ENCODE peak calls at places on chromosome 22, in five cellular contexts. H is fibroblast of villous mesenchyme; Y is NCI-H82; V is activated naive CD8-positive, alpha-beta T cell treated with anti-CD3 and anti-CD28 coated beads for 36 hours; A is RCC 7860. L is an unnamed sample.

GRCh38 chr22:38989461-38989860 is 7.3 kb downstream of the APOBEC3B start:
- DNase-seq in H (no peak), Y (no peak), V (no peak), A (no peak), L (no peak)

GRCh38 chr22:20552450-20552894 is 45.1 kb downstream of the MED15 start:
- DNase-seq in H (peak; percentile 89), Y (no peak), V (no peak), A (peak; percentile 16), L (no peak)

GRCh38 chr22:44181912-44182590 is 1.3 kb downstream of the PARVG start:
- DNase-seq in H (no peak), Y (no peak), V (peak; percentile 47), A (no peak), L (no peak)

GRCh38 chr22:50186789-50187523 is 1.2 kb downstream of the TRABD start:
- DNase-seq in H (peak; percentile 32), Y (peak; percentile 23), V (no peak), A (no peak), L (no peak)

GRCh38 chr22:45233827-45234226 is 6.9 kb downstream of the KIAA0930 start:
- DNase-seq in H (no peak), Y (no peak), V (no peak), A (no peak), L (no peak)

GRCh38 chr22:30781271-30781875 is 86.7 kb downstream of the OSBP2 start:
- DNase-seq in H (no peak), Y (no peak), V (no peak), A (no peak), L (no peak)

GRCh38 chr22:26599505-26599904 is 9.6 kb upstream of the TPST2 start:
- DNase-seq in H (no peak), Y (no peak), V (no peak), A (no peak), L (no peak)

GRCh38 chr22:25451480-25452114 is 112.9 kb upstream of the GRK3 start:
- DNase-seq in H (no peak), Y (no peak), V (no peak), A (no peak), L (no peak)

GRCh38 chr22:49266561-49267519 is 560.8 kb downstream of the BRD1 start:
- DNase-seq in H (no peak), Y (no peak), V (no peak), A (no peak), L (no peak)

GRCh38 chr22:49997221-49997599 is 15.4 kb downstream of the IL17REL start:
- DNase-seq in H (no peak), Y (no peak), V (no peak), A (no peak), L (no peak)

GRCh38 chr22:40436460-40437431 is 66.4 kb downstream of the SGSM3 start:
- DNase-seq in H (peak; percentile 83), Y (peak; percentile 53), V (peak; percentile 54), A (peak; percentile 43), L (peak; percentile 68)

GRCh38 chr22:19823191-19823590 is 31.5 kb downstream of the GNB1L start:
- DNase-seq in H (no peak), Y (no peak), V (no peak), A (no peak), L (no peak)

GRCh38 chr22:32306561-32306960 is 51.1 kb upstream of the RFPL3 start:
- DNase-seq in H (no peak), Y (no peak), V (no peak), A (no peak), L (no peak)

GRCh38 chr22:31477329-31477728 is 12.3 kb downstream of the EIF4ENIF1 start:
- DNase-seq in H (no peak), Y (no peak), V (no peak), A (no peak), L (no peak)

GRCh38 chr22:43090130-43090789 is 1.1 kb upstream of the TTLL1 start:
- DNase-seq in H (peak; percentile 90), Y (peak; percentile 83), V (peak; percentile 54), A (peak; percentile 85), L (peak; percentile 94)

GRCh38 chr22:29002603-29003002 is 59.0 kb downstream of the C22orf31 start:
- DNase-seq in H (no peak), Y (no peak), V (no peak), A (no peak), L (no peak)

GRCh38 chr22:28799125-28799833 is 1.1 kb downstream of the XBP1 start:
- DNase-seq in H (peak; percentile 98), Y (peak; percentile 60), V (peak; percentile 40), A (peak; percentile 74), L (peak; percentile 74)

GRCh38 chr22:27885977-27886842 is 32.8 kb downstream of the PITPNB start:
- DNase-seq in H (peak; percentile 90), Y (peak; percentile 44), V (no peak), A (peak; percentile 10), L (peak; percentile 55)

GRCh38 chr22:32637951-32638350 is 163.3 kb downstream of the FBXO7 start:
- DNase-seq in H (no peak), Y (no peak), V (no peak), A (no peak), L (no peak)

GRCh38 chr22:19066531-19067271 is 55.5 kb downstream of the DGCR2 start:
- DNase-seq in H (peak; percentile 58), Y (no peak), V (no peak), A (peak; percentile 22), L (no peak)

GRCh38 chr22:37566903-37567798 is 6.9 kb downstream of the CDC42EP1 start:
- DNase-seq in H (peak; percentile 63), Y (peak; percentile 78), V (peak; percentile 90), A (peak; percentile 28), L (peak; percentile 66)

GRCh38 chr22:29114392-29114791 is 41.6 kb downstream of the KREMEN1 start:
- DNase-seq in H (no peak), Y (no peak), V (no peak), A (no peak), L (no peak)